ENCODE peak calls at places on chromosomes 12 and 14, in seven cellular contexts. B is WTC11, Q is heart right ventricle, K is lower leg skin, W is endodermal cell, G is tibial artery, U is transverse colon. C is an unnamed sample.

GRCh38 chr14:54894995-54895394 is 7.6 kb downstream of the GCH1 start:
- DNase-seq in U (no peak), G (no peak), K (no peak), W (no peak), Q (no peak), B (no peak), C (no peak)

GRCh38 chr12:13208533-13209278 is 12.2 kb downstream of the EMP1 start:
- DNase-seq in B (no peak), Q (no peak), G (no peak), W (peak), U (no peak), K (no peak), C (no peak)

GRCh38 chr12:13101854-13102375 is 1.6 kb downstream of the GSG1 start:
- DNase-seq in W (no peak), U (peak), K (no peak), Q (no peak), B (no peak), G (no peak), C (peak)

GRCh38 chr12:57909056-57909455 is 32.3 kb upstream of the ATP23 start:
- DNase-seq in W (no peak), K (no peak), Q (no peak), U (no peak), G (no peak), B (no peak), C (no peak)

GRCh38 chr12:53049582-53050318 is at the start of gene TNS2:
- DNase-seq in G (peak), Q (peak), W (peak), U (peak), B (peak), K (peak), C (no peak)

GRCh38 chr12:124822218-124822617 is 41.4 kb downstream of the SCARB1 start:
- DNase-seq in K (no peak), Q (no peak), B (no peak), W (no peak), G (no peak), U (no peak), C (no peak)

GRCh38 chr12:110039085-110039807 is 9.1 kb downstream of the C12orf76 start:
- DNase-seq in B (no peak), K (no peak), U (peak), Q (no peak), W (peak), G (no peak), C (no peak)

GRCh38 chr14:96693252-96693820 is 103.8 kb upstream of the VRK1 start:
- DNase-seq in U (no peak), Q (no peak), W (no peak), K (no peak), G (no peak), B (no peak), C (no peak)

GRCh38 chr14:21059842-21060589 is 2.4 kb downstream of the RNASE8 start:
- DNase-seq in G (no peak), W (no peak), K (peak), Q (no peak), U (no peak), B (no peak), C (no peak)

GRCh38 chr12:3101309-3102022 is 24.3 kb downstream of the TSPAN9 start:
- DNase-seq in W (no peak), B (no peak), U (no peak), K (no peak), Q (no peak), G (no peak), C (no peak)

GRCh38 chr14:70907996-70908917 is 998 bp downstream of the PCNX1 start:
- DNase-seq in K (peak), G (peak), W (peak), Q (peak), U (peak), B (peak), C (no peak)

GRCh38 chr14:75982724-75983358 is 1.0 kb upstream of the TGFB3 start:
- DNase-seq in B (no peak), U (peak), G (peak), K (peak), Q (peak), W (no peak), C (no peak)

GRCh38 chr12:116455540-116456306 is 103.5 kb upstream of the MAP1LC3B2 start:
- DNase-seq in B (no peak), K (peak), W (peak), G (peak), Q (peak), U (peak), C (peak)

GRCh38 chr12:54562720-54563356 is 13.4 kb downstream of the PDE1B start:
- DNase-seq in Q (no peak), B (no peak), K (no peak), U (no peak), W (peak), G (no peak), C (no peak)

GRCh38 chr14:54189358-54190354 is 207.2 kb upstream of the CDKN3 start:
- DNase-seq in B (no peak), U (no peak), W (no peak), G (no peak), K (no peak), Q (no peak), C (no peak)

GRCh38 chr12:82608706-82609105 is 78.0 kb upstream of the TMTC2 start:
- DNase-seq in G (no peak), B (no peak), K (no peak), U (no peak), W (no peak), Q (no peak), C (no peak)

GRCh38 chr12:100955139-100955538 is 160.6 kb downstream of the ANO4 start:
- DNase-seq in B (peak), Q (no peak), W (peak), K (no peak), G (no peak), U (no peak), C (no peak)

GRCh38 chr14:69896972-69897371 is 17.8 kb downstream of the SMOC1 start:
- DNase-seq in K (no peak), U (no peak), G (no peak), B (no peak), Q (no peak), W (no peak), C (no peak)

GRCh38 chr12:116698131-116698495 is 39.8 kb downstream of the SPRING1 start:
- DNase-seq in Q (no peak), U (no peak), B (no peak), W (no peak), K (no peak), G (no peak), C (no peak)

GRCh38 chr12:127479256-127479655 is 787.7 kb upstream of the TMEM132C start:
- DNase-seq in B (no peak), Q (no peak), U (no peak), G (no peak), K (no peak), W (no peak), C (no peak)

GRCh38 chr12:66217342-66217929 is 28.4 kb downstream of the IRAK3 start:
- DNase-seq in B (no peak), U (no peak), G (no peak), Q (no peak), W (no peak), K (no peak), C (no peak)

GRCh38 chr14:35900741-35901140 is 74.6 kb downstream of the BRMS1L start:
- DNase-seq in W (no peak), G (no peak), K (no peak), B (no peak), U (no peak), Q (no peak), C (no peak)

GRCh38 chr12:67650127-67650495 is 1.6 kb downstream of the DYRK2 start:
- DNase-seq in Q (peak), B (no peak), W (no peak), G (peak), U (no peak), K (no peak), C (no peak)

GRCh38 chr12:43221216-43221615 is 330.8 kb downstream of the ADAMTS20 start:
- DNase-seq in Q (no peak), W (peak), U (no peak), B (peak), K (no peak), G (no peak), C (no peak)

GRCh38 chr14:87712386-87713113 is 280.4 kb downstream of the GALC start:
- DNase-seq in W (peak), B (no peak), G (no peak), K (no peak), U (no peak), Q (no peak), C (no peak)

GRCh38 chr12:3170423-3171194 is 93.4 kb downstream of the TSPAN9 start:
- DNase-seq in G (no peak), W (no peak), B (no peak), Q (no peak), K (no peak), U (no peak), C (no peak)

GRCh38 chr14:36690301-36691020 is 28.8 kb downstream of the PAX9 start:
- DNase-seq in G (no peak), W (no peak), Q (no peak), U (no peak), B (no peak), K (no peak), C (no peak)

GRCh38 chr12:106581543-106582263 is 1.1 kb upstream of the RFX4 start:
- DNase-seq in K (no peak), U (no peak), Q (no peak), W (peak), G (no peak), B (peak), C (no peak)

GRCh38 chr12:132326646-132327045 is 2.7 kb downstream of the GALNT9 start:
- DNase-seq in G (no peak), U (no peak), W (no peak), B (no peak), K (no peak), Q (no peak), C (no peak)

GRCh38 chr12:132327351-132328171 is 1.8 kb downstream of the GALNT9 start:
- DNase-seq in G (peak), K (no peak), U (peak), W (no peak), Q (no peak), B (no peak), C (no peak)

GRCh38 chr12:132329739-132330548 is 555 bp upstream of the GALNT9 start:
- DNase-seq in B (no peak), W (peak), Q (no peak), K (no peak), U (no peak), G (no peak), C (no peak)

GRCh38 chr12:132329036-132329738 is at the start of gene GALNT9:
- DNase-seq in W (peak), K (no peak), U (no peak), B (peak), G (no peak), Q (no peak), C (no peak)

GRCh38 chr12:132328282-132329029 is 933 bp downstream of the GALNT9 start:
- DNase-seq in W (no peak), Q (no peak), B (no peak), U (no peak), G (no peak), K (no peak), C (no peak)
- TF ChIP-seq CTCF in W (no peak), Q (no peak), B (no peak), U (no peak), G (no peak), K (no peak), C (no peak)

DNA sequence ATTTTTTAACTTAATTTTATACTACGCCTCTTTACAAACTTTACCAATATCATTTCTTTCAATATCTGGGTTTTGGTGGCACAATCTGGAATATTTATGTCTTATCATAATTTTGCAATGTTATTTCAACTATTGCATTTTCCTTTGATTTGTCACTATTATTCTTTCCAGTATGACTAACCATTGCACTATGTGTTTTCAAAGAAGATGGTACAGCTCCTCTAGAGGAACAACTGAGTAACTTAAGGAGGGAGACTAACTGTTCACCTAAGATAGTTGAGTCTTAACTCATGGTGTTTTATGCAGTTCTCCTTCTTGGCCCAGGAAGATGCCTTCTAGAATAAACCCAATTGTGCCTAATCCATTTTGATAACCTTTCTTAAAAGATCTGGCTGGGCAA is 60.5 kb upstream of the KIF21A start:
- DNase-seq in G (no peak), W (no peak), K (no peak), B (no peak), U (no peak), Q (no peak), C (no peak)
- TF ChIP-seq CTCF in G (no peak), W (peak), K (no peak), B (no peak), U (no peak), Q (no peak), C (no peak)

GRCh38 chr12:21501258-21502163 is at the start of the genes GOLT1B and RECQL:
- DNase-seq in Q (peak), K (peak), W (peak), G (peak), U (peak), B (peak), C (peak)
- TF ChIP-seq CTCF in Q (no peak), K (no peak), W (no peak), G (no peak), U (no peak), B (no peak), C (no peak)

DNA sequence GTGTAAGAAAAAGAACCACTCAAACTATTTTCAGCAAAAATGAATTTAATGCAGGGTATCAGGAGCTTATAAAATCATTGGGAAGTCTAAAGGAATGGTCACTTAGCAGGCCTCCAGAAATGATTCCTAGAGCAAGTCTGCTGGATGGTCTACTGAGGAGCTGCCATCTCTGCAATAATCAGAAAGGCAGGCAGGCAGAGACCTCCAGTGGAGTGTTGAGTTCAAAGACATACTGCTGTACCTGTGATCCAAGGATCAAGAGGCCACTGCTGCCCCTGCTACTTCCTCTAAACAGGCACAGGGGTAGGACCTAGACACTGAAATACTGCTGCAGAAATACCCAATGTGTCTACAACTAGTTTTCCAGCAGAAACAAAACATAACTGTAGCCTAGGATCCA is 14.5 kb upstream of the KICS2 start:
- DNase-seq in K (no peak), G (no peak), Q (no peak), U (no peak), W (no peak), B (no peak), C (no peak)
- TF ChIP-seq CTCF in K (no peak), G (no peak), Q (peak), U (no peak), W (peak), B (no peak), C (no peak)

GRCh38 chr12:76407710-76408109 is 59.5 kb upstream of the BBS10 start:
- DNase-seq in Q (no peak), U (no peak), G (no peak), W (no peak), B (no peak), K (no peak), C (no peak)

GRCh38 chr12:76413121-76413520 is 64.9 kb upstream of the BBS10 start:
- DNase-seq in B (no peak), Q (no peak), G (no peak), W (no peak), K (no peak), U (no peak), C (no peak)

GRCh38 chr12:76409074-76409473 is 60.9 kb upstream of the BBS10 start:
- DNase-seq in K (no peak), G (no peak), B (no peak), W (no peak), Q (no peak), U (no peak), C (no peak)

DNA sequence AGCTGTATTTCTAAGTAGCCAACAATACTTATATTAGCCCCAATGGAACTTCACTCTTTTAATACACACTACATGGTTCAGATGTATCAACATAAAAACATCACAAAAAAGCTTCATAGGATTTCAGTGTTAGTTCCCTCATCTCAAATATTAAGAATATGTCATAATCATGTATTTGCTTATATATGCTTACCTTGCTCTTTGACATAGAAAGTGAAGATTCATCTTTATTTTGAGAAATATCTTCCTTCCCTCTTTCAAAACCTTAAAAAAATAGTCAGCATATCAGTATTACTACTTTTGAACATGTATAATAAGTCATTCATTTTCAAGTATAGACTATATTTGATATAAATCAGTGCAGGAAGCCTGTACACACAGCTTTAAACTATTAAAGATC is 62.2 kb upstream of the BBS10 start:
- DNase-seq in W (no peak), Q (no peak), G (no peak), K (no peak), U (no peak), B (no peak), C (no peak)
- TF ChIP-seq CTCF in W (no peak), Q (no peak), G (no peak), K (no peak), U (no peak), B (no peak), C (no peak)

GRCh38 chr14:81305743-81306142 is 85.0 kb upstream of the GTF2A1 start:
- DNase-seq in B (no peak), W (no peak), Q (no peak), U (no peak), G (no peak), K (no peak), C (no peak)

GRCh38 chr14:81301813-81302212 is 81.1 kb upstream of the GTF2A1 start:
- DNase-seq in B (no peak), U (no peak), G (no peak), W (no peak), Q (no peak), K (no peak), C (no peak)

GRCh38 chr14:81301371-81301770 is 80.6 kb upstream of the GTF2A1 start:
- DNase-seq in W (no peak), U (no peak), B (no peak), K (no peak), Q (no peak), G (no peak), C (no peak)

GRCh38 chr14:81303258-81303935 is 82.6 kb upstream of the GTF2A1 start:
- DNase-seq in Q (peak), B (no peak), W (no peak), G (no peak), K (peak), U (peak), C (peak)

DNA sequence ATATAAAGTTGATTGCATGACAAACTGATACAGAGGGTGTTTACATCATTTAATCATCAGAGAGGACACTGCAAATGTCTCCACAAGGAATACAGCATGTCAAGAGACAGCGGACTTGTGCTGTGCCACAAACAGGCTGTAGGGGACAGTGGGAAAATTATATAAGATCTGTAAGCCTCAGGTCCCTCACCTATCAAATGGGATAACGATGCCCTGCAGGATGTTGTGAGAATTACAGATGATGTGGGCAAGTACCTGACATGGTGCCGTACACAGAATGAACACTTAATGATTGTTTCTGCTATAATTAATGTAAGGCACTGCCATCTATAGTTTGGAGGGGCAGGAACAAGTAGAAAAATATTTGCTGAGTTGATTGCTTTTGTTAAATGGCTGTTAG is 81.9 kb upstream of the GTF2A1 start:
- DNase-seq in K (no peak), W (peak), Q (no peak), B (no peak), U (no peak), G (no peak), C (no peak)
- TF ChIP-seq CTCF in K (no peak), W (peak), Q (no peak), B (peak), U (no peak), G (no peak), C (no peak)

C was measured in CD14-positive monocyte.